ENCODE peak calls at places on chromosomes 5 and 9, in four cellular contexts. C is endothelial cell of umbilical vein, R is keratinocyte, L is K562. M is an unnamed sample. For H3K9me1, the result is how much of the 10 kb centered on the place peaks cover.

GRCh38 chr9:114261026-114261425 is 61.9 kb upstream of the ORM1 start:
- DNase-seq in C (no peak), R (no peak), L (no peak), M (no peak)

GRCh38 chr5:175696139-175696854 is 38.4 kb downstream of the HRH2 start:
- DNase-seq in C (no peak), R (no peak), L (peak), M (no peak)

GRCh38 chr9:112771359-112772214 is 21.0 kb downstream of the SNX30 start:
- DNase-seq in C (no peak), R (no peak), L (no peak), M (peak)

GRCh38 chr9:129109952-129110739 is 447 bp downstream of the CRAT start:
- DNase-seq in C (no peak), R (no peak), L (peak), M (peak)

GRCh38 chr9:121226186-121226585 is 24.5 kb upstream of the RAB14 start:
- DNase-seq in C (no peak), R (no peak), L (peak), M (peak)

GRCh38 chr9:136472640-136473353 is 10.0 kb downstream of the SEC16A start:
- DNase-seq in C (no peak), R (no peak), L (no peak), M (no peak)

GRCh38 chr5:172637740-172638139 is 3.3 kb upstream of the NEURL1B start:
- DNase-seq in C (no peak), R (no peak), L (no peak), M (no peak)

GRCh38 chr9:134218230-134218629 is 53.9 kb upstream of the RNU6ATAC start:
- DNase-seq in C (no peak), R (no peak), L (no peak), M (no peak)

GRCh38 chr5:117657591-117657990 is 1083.0 kb upstream of the SEMA6A start:
- DNase-seq in C (no peak), R (no peak), L (no peak), M (no peak)

GRCh38 chr9:34629492-34629809 is 585 bp upstream of the ARID3C start:
- DNase-seq in C (no peak), R (no peak), L (no peak), M (no peak)

GRCh38 chr5:93257616-93258015 is 323.4 kb downstream of the NR2F1-AS1 start:
- DNase-seq in C (no peak), R (no peak), L (no peak), M (peak)

GRCh38 chr5:139693676-139694364 is 45.7 kb downstream of the CXXC5 start:
- DNase-seq in C (no peak), R (no peak), L (no peak), M (no peak)

GRCh38 chr5:90289837-90290236 is 119.7 kb downstream of the CETN3 start:
- DNase-seq in C (no peak), R (no peak), L (no peak), M (no peak)

GRCh38 chr5:35651002-35651756 is 33.5 kb downstream of the SPEF2 start:
- DNase-seq in C (peak), R (no peak), L (no peak), M (peak)

GRCh38 chr9:84404095-84404686 is 63.6 kb upstream of the SLC28A3 start:
- DNase-seq in C (peak), R (no peak), L (peak), M (no peak)

GRCh38 chr5:1140188-1140817 is 28.4 kb upstream of the SLC12A7 start:
- DNase-seq in C (peak), R (no peak), L (peak), M (peak)

GRCh38 chr5:71938886-71939285 is 168.4 kb upstream of the MAP1B start:
- DNase-seq in C (no peak), R (peak), L (no peak), M (no peak)

GRCh38 chr9:134635431-134636141 is 6.0 kb upstream of the COL5A1 start:
- DNase-seq in C (no peak), R (no peak), L (no peak), M (no peak)

GRCh38 chr9:138038244-138038671 is 160.7 kb downstream of the CACNA1B start:
- DNase-seq in C (no peak), R (no peak), L (no peak), M (no peak)

GRCh38 chr5:28809811-28810750 is 1771.7 kb upstream of the CDH9 start:
- DNase-seq in C (no peak), R (no peak), L (peak), M (no peak)

GRCh38 chr9:133200631-133201030 is 8.4 kb downstream of the OBP2B start:
- DNase-seq in C (no peak), R (no peak), L (no peak), M (no peak)

GRCh38 chr5:33614039-33614438 is 173.3 kb downstream of the TARS1 start:
- DNase-seq in C (no peak), R (no peak), L (no peak), M (no peak)

GRCh38 chr5:17190242-17190778 is 27.1 kb upstream of the BASP1 start:
- DNase-seq in C (peak), R (peak), L (peak), M (peak)

GRCh38 chr9:95852059-95853032 is 23.1 kb upstream of the ERCC6L2 start:
- DNase-seq in C (peak), R (no peak), L (peak), M (peak)

GRCh38 chr5:172420215-172420934 is 34.0 kb downstream of the SH3PXD2B start:
- DNase-seq in C (no peak), R (peak), L (peak), M (peak)

GRCh38 chr5:3542158-3542557 is 53.5 kb upstream of the IRX1 start:
- DNase-seq in C (no peak), R (no peak), L (no peak), M (no peak)

GRCh38 chr5:52989025-52989780 is at the start of gene ITGA2:
- DNase-seq in C (peak), R (no peak), L (peak), M (peak)

GRCh38 chr5:173243808-173244305 is 8.9 kb upstream of the NKX2-5 start:
- DNase-seq in C (no peak), R (no peak), L (no peak), M (no peak)

GRCh38 chr9:16356196-16356765 is 514.2 kb downstream of the BNC2 start:
- DNase-seq in C (no peak), R (no peak), L (no peak), M (no peak)

GRCh38 chr9:22119537-22120167 is 110.5 kb upstream of the CDKN2B start:
- DNase-seq in C (peak), R (no peak), L (no peak), M (peak)

GRCh38 chr5:93583799-93584530 is 943 bp downstream of the NR2F1 start:
- DNase-seq in C (peak), R (no peak), L (no peak), M (peak)

GRCh38 chr5:68077349-68077894 is 138.1 kb upstream of the PIK3R1 start:
- DNase-seq in C (no peak), R (no peak), L (no peak), M (no peak)

GRCh38 chr5:15598294-15598902 is 98.4 kb downstream of the FBXL7 start:
- DNase-seq in C (no peak), R (no peak), L (peak), M (no peak)

GRCh38 chr9:19690128-19690527 is 98.7 kb downstream of the SLC24A2 start:
- DNase-seq in C (no peak), R (peak), L (no peak), M (peak)

GRCh38 chr5:143108498-143109128 is 294.9 kb downstream of the NR3C1 start:
- DNase-seq in C (peak), R (no peak), L (no peak), M (no peak)

GRCh38 chr5:558871-559503 is 34.7 kb upstream of the SLC9A3 start:
- DNase-seq in C (no peak), R (no peak), L (no peak), M (no peak)

GRCh38 chr9:133526721-133527321 is 2.1 kb upstream of the MYMK start:
- DNase-seq in C (no peak), R (no peak), L (no peak), M (no peak)

GRCh38 chr9:136328622-136329041 is 1.3 kb downstream of the GPSM1 start:
- DNase-seq in C (peak), R (no peak), L (no peak), M (peak)

GRCh38 chr9:110875275-110875674 is 163.0 kb downstream of the LPAR1 start:
- DNase-seq in C (no peak), R (no peak), L (no peak), M (no peak)

GRCh38 chr5:73152411-73153388 is 20.3 kb upstream of the TMEM174 start:
- DNase-seq in C (no peak), R (no peak), L (no peak), M (no peak)

DNA sequence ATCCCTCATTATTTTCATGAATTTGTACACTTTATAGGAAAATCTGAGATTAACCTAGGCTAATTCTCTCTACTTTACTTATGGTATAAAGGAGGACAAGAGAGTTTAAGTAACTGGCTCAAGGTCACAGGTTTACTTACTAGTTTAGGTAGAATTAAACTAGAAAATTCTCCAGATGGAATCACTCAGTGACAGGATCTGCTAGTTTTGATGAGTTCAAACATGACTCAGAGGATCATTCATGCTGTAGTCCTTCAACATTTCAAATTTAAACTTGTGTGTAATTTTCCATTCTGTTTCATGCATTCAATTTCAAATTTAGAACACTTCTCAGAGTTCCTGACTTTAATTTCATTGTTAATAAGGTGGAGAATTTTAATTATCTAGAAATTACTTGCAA is 485.7 kb upstream of the TUSC1 start:
- DNase-seq in C (no peak), R (no peak), L (no peak), M (peak)
- H3K9me1 ChIP-seq in C (under half), R (under half), L (under half), M (under half)

GRCh38 chr5:178214160-178214803 is 9.9 kb downstream of the HNRNPAB start:
- DNase-seq in C (no peak), R (no peak), L (no peak), M (no peak)

GRCh38 chr5:178216088-178216534 is 11.8 kb downstream of the HNRNPAB start:
- DNase-seq in C (no peak), R (no peak), L (no peak), M (no peak)

GRCh38 chr5:178216779-178217178 is 12.4 kb downstream of the HNRNPAB start:
- DNase-seq in C (no peak), R (no peak), L (no peak), M (no peak)

GRCh38 chr5:178213748-178214151 is 9.4 kb downstream of the HNRNPAB start:
- DNase-seq in C (no peak), R (no peak), L (no peak), M (no peak)

DNA sequence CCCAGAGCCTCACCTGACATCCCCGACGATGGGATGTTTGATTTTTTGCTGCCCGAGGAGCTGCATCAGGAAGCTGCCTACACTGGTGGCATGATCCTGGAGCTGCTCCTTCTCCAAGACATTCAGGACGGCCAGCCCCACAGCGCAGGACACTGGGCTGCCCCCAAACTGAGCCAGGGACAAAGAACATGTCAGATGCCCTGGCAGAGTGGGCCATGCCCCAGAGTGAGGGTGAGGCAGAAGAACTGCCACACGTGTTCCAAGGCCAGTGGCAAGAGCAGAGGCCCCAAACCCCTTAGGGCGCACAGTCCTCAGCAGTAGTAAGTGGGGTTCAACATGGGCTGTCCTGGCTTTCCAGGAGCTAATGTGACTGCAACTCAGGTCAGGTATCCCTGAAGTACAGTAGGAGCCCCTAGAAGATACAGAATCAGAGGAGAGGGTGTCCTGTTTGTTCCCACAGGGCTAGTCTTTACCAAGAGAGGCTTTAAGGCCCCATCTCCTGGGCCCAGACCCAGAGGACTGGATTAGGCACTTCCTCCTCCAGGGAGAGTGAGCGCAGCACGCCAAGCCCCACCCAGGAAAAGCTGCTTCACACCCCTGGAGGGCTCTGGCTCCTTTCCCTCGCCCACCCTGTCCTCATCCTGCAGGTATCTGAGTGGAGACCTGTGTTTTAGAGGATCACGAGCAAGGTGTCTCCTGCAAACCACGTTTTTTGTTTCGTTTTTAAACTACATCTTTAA is 11.1 kb downstream of the HNRNPAB start:
- DNase-seq in C (no peak), R (no peak), L (no peak), M (no peak)
- H3K9me1 ChIP-seq in C (under half), R (under half), L (under half), M (under half)

GRCh38 chr9:86550411-86550810 is 196.2 kb upstream of the TUT7 start:
- DNase-seq in C (no peak), R (no peak), L (no peak), M (no peak)

GRCh38 chr9:86549920-86550319 is 195.7 kb upstream of the TUT7 start:
- DNase-seq in C (no peak), R (no peak), L (no peak), M (no peak)

GRCh38 chr9:86548220-86548619 is 194.0 kb upstream of the TUT7 start:
- DNase-seq in C (no peak), R (no peak), L (no peak), M (no peak)

GRCh38 chr9:86547596-86547995 is 193.4 kb upstream of the TUT7 start:
- DNase-seq in C (no peak), R (no peak), L (no peak), M (no peak)

DNA sequence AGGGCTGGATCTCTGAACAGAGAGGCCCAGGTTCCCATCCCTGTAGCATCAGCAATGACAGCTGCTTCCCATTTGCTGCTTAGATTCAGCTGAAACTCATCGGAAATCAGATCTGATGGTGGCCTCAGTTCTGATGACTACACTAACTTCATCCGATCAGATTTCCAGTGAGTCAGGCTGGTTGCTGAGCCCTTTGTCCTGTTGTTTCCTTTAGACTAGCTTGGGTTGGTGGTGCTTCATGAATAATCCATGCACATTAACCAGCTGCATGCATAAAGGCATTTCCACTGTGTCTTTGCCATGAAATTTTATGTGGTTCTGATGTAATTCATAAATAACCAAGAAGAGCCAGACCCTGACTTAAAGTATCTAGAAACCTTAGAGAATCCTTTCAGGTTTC is 195.2 kb upstream of the TUT7 start:
- DNase-seq in C (no peak), R (no peak), L (no peak), M (peak)
- H3K9me1 ChIP-seq in C (under half), R (under half), L (under half), M (under half)

DNA sequence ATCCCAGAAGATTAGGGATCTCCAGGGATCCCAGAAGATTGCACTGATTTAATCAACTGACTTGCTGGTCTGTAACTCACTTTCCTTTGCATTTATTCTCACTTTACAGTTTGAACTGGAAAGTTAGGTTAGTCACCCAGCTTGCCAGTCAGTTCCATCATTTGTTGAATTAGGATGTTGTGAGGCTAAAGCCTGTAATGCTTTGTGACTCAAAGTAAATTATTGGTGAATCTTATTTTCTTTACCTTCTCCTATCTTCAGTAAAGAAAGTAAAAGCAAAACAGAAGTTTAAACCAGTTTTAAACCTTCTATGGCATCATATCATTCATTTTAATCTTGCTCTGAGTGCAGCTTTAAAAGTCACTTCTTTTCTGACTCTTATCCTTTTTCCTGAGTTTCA is 85.8 kb downstream of the SLC44A1 start:
- DNase-seq in C (peak), R (no peak), L (no peak), M (peak)
- H3K9me1 ChIP-seq in C (under half), R (under half), L (under half), M (under half)

GRCh38 chr9:27209034-27209433 is 87.9 kb downstream of the EQTN start:
- DNase-seq in C (no peak), R (no peak), L (no peak), M (no peak)

GRCh38 chr9:27212621-27213020 is 84.3 kb downstream of the EQTN start:
- DNase-seq in C (no peak), R (no peak), L (no peak), M (no peak)

GRCh38 chr9:27212191-27212590 is 84.8 kb downstream of the EQTN start:
- DNase-seq in C (no peak), R (no peak), L (no peak), M (peak)

GRCh38 chr9:27206041-27206440 is 90.9 kb downstream of the EQTN start:
- DNase-seq in C (no peak), R (no peak), L (no peak), M (no peak)

GRCh38 chr9:27210588-27210987 is 86.4 kb downstream of the EQTN start:
- DNase-seq in C (no peak), R (no peak), L (no peak), M (no peak)
- H3K9me1 ChIP-seq in C (under half), R (under half), L (under half), M (under half)

GRCh38 chr5:109365653-109366052 is 44.1 kb downstream of the PJA2 start:
- DNase-seq in C (no peak), R (no peak), L (no peak), M (no peak)
- H3K9me1 ChIP-seq in C (under half), R (under half), L (under half), M (under half)

GRCh38 chr5:148374693-148375360 is 8.9 kb upstream of the FBXO38 start:
- DNase-seq in C (peak), R (peak), L (peak), M (peak)

GRCh38 chr5:148368299-148368698 is 15.5 kb upstream of the FBXO38 start:
- DNase-seq in C (no peak), R (no peak), L (no peak), M (no peak)

GRCh38 chr5:148372331-148372730 is 11.4 kb upstream of the FBXO38 start:
- DNase-seq in C (no peak), R (no peak), L (no peak), M (no peak)

GRCh38 chr5:148376198-148376597 is 7.6 kb upstream of the FBXO38 start:
- DNase-seq in C (peak), R (no peak), L (no peak), M (no peak)

GRCh38 chr5:148372883-148373282 is 10.9 kb upstream of the FBXO38 start:
- DNase-seq in C (no peak), R (no peak), L (no peak), M (no peak)
- H3K9me1 ChIP-seq in C (under half), R (under half), L (under half), M (under half)

GRCh38 chr5:136722581-136722980 is 357.2 kb upstream of the TRPC7 start:
- DNase-seq in C (no peak), R (no peak), L (no peak), M (no peak)

GRCh38 chr5:136720674-136721073 is 355.3 kb upstream of the TRPC7 start:
- DNase-seq in C (no peak), R (no peak), L (no peak), M (no peak)

GRCh38 chr5:136717917-136718316 is 352.6 kb upstream of the TRPC7 start:
- DNase-seq in C (no peak), R (no peak), L (no peak), M (no peak)

GRCh38 chr5:136724161-136724560 is 358.8 kb upstream of the TRPC7 start:
- DNase-seq in C (no peak), R (no peak), L (no peak), M (no peak)

DNA sequence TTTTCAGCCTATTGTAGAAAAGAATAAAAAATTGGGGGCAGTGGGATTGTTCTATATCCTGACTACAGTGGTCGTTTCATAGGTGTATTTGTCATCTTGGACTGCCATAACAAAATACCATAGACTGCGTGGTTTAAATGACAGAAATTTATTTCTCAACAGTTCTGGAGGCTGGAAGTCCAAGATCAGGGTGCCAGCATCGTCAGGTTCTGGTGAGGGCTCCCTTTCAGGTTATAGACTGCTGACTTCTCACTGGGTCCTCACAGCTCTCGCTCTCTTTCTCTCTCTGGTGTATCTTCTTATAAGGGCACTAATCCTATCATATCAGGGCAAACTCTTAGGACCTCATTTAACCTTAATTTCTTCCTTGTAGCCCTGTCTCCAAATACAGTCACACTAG is 356.7 kb upstream of the TRPC7 start:
- DNase-seq in C (no peak), R (no peak), L (no peak), M (no peak)
- H3K9me1 ChIP-seq in C (under half), R (under half), L (under half), M (under half)

GRCh38 chr5:128541385-128541784 is 3.3 kb upstream of the FBN2 start:
- DNase-seq in C (no peak), R (no peak), L (no peak), M (no peak)
- H3K9me1 ChIP-seq in C (under half), R (under half), L (under half), M (under half)